ENCODE peak calls at places on chromosomes 7 and 10, in four cellular contexts. G, U, O and E are unnamed samples.

GRCh38 chr7:46930336-46930735 is 651.6 kb downstream of the TNS3 start:
- DNase-seq in G (peak), U (no peak), O (no peak), E (peak)

GRCh38 chr10:26372513-26373354 is 65.4 kb upstream of the APBB1IP start:
- DNase-seq in G (no peak), U (no peak), O (no peak), E (no peak)

GRCh38 chr7:127876393-127876792 is 154.8 kb downstream of the LRRC4 start:
- DNase-seq in G (peak), U (no peak), O (no peak), E (peak)

GRCh38 chr7:27453702-27454405 is 208.8 kb downstream of the HIBADH start:
- DNase-seq in G (peak), U (no peak), O (no peak), E (peak)

GRCh38 chr7:27176962-27177794 is 3.1 kb upstream of the HOXA10 start:
- DNase-seq in G (no peak), U (no peak), O (no peak), E (no peak)

GRCh38 chr7:43769791-43770465 is 11.4 kb downstream of the BLVRA start:
- DNase-seq in G (no peak), U (no peak), O (no peak), E (no peak)

GRCh38 chr10:78552261-78552811 is 516.4 kb upstream of the ZMIZ1 start:
- DNase-seq in G (peak), U (no peak), O (no peak), E (peak)

GRCh38 chr10:31914370-31914769 is 14.3 kb downstream of the ARHGAP12 start:
- DNase-seq in G (no peak), U (no peak), O (no peak), E (no peak)

GRCh38 chr7:25802473-25802872 is 349.5 kb upstream of the NFE2L3 start:
- DNase-seq in G (no peak), U (no peak), O (no peak), E (no peak)

GRCh38 chr10:9038146-9038714 is 983.7 kb downstream of the GATA3 start:
- DNase-seq in G (no peak), U (no peak), O (no peak), E (peak)